ENCODE peak calls at places on chromosome 13, in eight cellular contexts. One of them, this sample, is unnamed.

GRCh38 chr13:38417727-38418126 is 68.1 kb downstream of the UFM1 start:
- DNase-seq in right cardiac atrium: no peak
- DNase-seq in left ventricle myocardium inferior: no peak
- DNase-seq in cardiac fibroblast: peak
- DNase-seq in spleen: no peak
- DNase-seq in upper lobe of right lung: no peak
- DNase-seq in adrenal gland: no peak
- DNase-seq in AG10803: peak
- DNase-seq in this sample: no peak

GRCh38 chr13:23748109-23748508 is 141.1 kb downstream of the MIPEP start:
- DNase-seq in AG10803: peak
- DNase-seq in cardiac fibroblast: peak
- DNase-seq in left ventricle myocardium inferior: no peak
- DNase-seq in right cardiac atrium: no peak
- DNase-seq in adrenal gland: no peak
- DNase-seq in spleen: no peak
- DNase-seq in upper lobe of right lung: no peak
- DNase-seq in this sample: no peak

GRCh38 chr13:21913010-21913409 is 242.1 kb downstream of the FGF9 start:
- DNase-seq in adrenal gland: no peak
- DNase-seq in cardiac fibroblast: no peak
- DNase-seq in left ventricle myocardium inferior: no peak
- DNase-seq in right cardiac atrium: no peak
- DNase-seq in spleen: no peak
- DNase-seq in AG10803: no peak
- DNase-seq in upper lobe of right lung: no peak
- DNase-seq in this sample: no peak

GRCh38 chr13:66491241-66491640 is 738.9 kb downstream of the PCDH9 start:
- DNase-seq in AG10803: no peak
- DNase-seq in left ventricle myocardium inferior: no peak
- DNase-seq in cardiac fibroblast: no peak
- DNase-seq in right cardiac atrium: no peak
- DNase-seq in upper lobe of right lung: no peak
- DNase-seq in spleen: no peak
- DNase-seq in adrenal gland: no peak
- DNase-seq in this sample: no peak

GRCh38 chr13:29969286-29969685 is 118.9 kb upstream of the UBL3 start:
- DNase-seq in adrenal gland: no peak
- DNase-seq in right cardiac atrium: no peak
- DNase-seq in spleen: no peak
- DNase-seq in cardiac fibroblast: peak
- DNase-seq in AG10803: peak
- DNase-seq in upper lobe of right lung: no peak
- DNase-seq in left ventricle myocardium inferior: no peak
- DNase-seq in this sample: no peak

GRCh38 chr13:21208755-21209154 is 32.3 kb downstream of the MRPL57 start:
- DNase-seq in AG10803: no peak
- DNase-seq in cardiac fibroblast: no peak
- DNase-seq in upper lobe of right lung: no peak
- DNase-seq in adrenal gland: peak
- DNase-seq in spleen: no peak
- DNase-seq in left ventricle myocardium inferior: no peak
- DNase-seq in right cardiac atrium: no peak
- DNase-seq in this sample: no peak

GRCh38 chr13:25249001-25249543 is 38.2 kb downstream of the MTMR6 start:
- DNase-seq in right cardiac atrium: no peak
- DNase-seq in left ventricle myocardium inferior: no peak
- DNase-seq in spleen: no peak
- DNase-seq in upper lobe of right lung: no peak
- DNase-seq in cardiac fibroblast: peak
- DNase-seq in AG10803: peak
- DNase-seq in adrenal gland: no peak
- DNase-seq in this sample: no peak

GRCh38 chr13:31898383-31899071 is 133.0 kb upstream of the FRY start:
- DNase-seq in adrenal gland: no peak
- DNase-seq in spleen: no peak
- DNase-seq in upper lobe of right lung: no peak
- DNase-seq in left ventricle myocardium inferior: no peak
- DNase-seq in cardiac fibroblast: no peak
- DNase-seq in right cardiac atrium: no peak
- DNase-seq in AG10803: no peak
- DNase-seq in this sample: no peak

GRCh38 chr13:102897371-102898138 is 51.7 kb downstream of the ERCC5 start:
- DNase-seq in cardiac fibroblast: no peak
- DNase-seq in adrenal gland: no peak
- DNase-seq in spleen: no peak
- DNase-seq in right cardiac atrium: peak
- DNase-seq in AG10803: no peak
- DNase-seq in left ventricle myocardium inferior: peak
- DNase-seq in upper lobe of right lung: no peak
- DNase-seq in this sample: no peak

GRCh38 chr13:53357582-53357981 is 329.0 kb downstream of the OLFM4 start:
- DNase-seq in right cardiac atrium: no peak
- DNase-seq in adrenal gland: no peak
- DNase-seq in AG10803: no peak
- DNase-seq in cardiac fibroblast: no peak
- DNase-seq in left ventricle myocardium inferior: no peak
- DNase-seq in upper lobe of right lung: no peak
- DNase-seq in spleen: no peak
- DNase-seq in this sample: no peak

GRCh38 chr13:73984949-73985691 is 149.1 kb downstream of the KLF12 start:
- DNase-seq in cardiac fibroblast: no peak
- DNase-seq in upper lobe of right lung: peak
- DNase-seq in right cardiac atrium: peak
- DNase-seq in AG10803: no peak
- DNase-seq in adrenal gland: no peak
- DNase-seq in spleen: no peak
- DNase-seq in left ventricle myocardium inferior: peak
- DNase-seq in this sample: no peak

GRCh38 chr13:44307844-44308243 is 65.8 kb upstream of the SERP2 start:
- DNase-seq in upper lobe of right lung: no peak
- DNase-seq in left ventricle myocardium inferior: no peak
- DNase-seq in spleen: no peak
- DNase-seq in cardiac fibroblast: no peak
- DNase-seq in right cardiac atrium: no peak
- DNase-seq in AG10803: no peak
- DNase-seq in adrenal gland: no peak
- DNase-seq in this sample: no peak

GRCh38 chr13:47908200-47908902 is 92.7 kb downstream of the SUCLA2 start:
- DNase-seq in adrenal gland: no peak
- DNase-seq in upper lobe of right lung: no peak
- DNase-seq in AG10803: no peak
- DNase-seq in cardiac fibroblast: peak
- DNase-seq in right cardiac atrium: no peak
- DNase-seq in left ventricle myocardium inferior: no peak
- DNase-seq in spleen: no peak
- DNase-seq in this sample: no peak

GRCh38 chr13:60211548-60211947 is 47.8 kb upstream of the DIAPH3 start:
- DNase-seq in spleen: no peak
- DNase-seq in AG10803: no peak
- DNase-seq in right cardiac atrium: no peak
- DNase-seq in left ventricle myocardium inferior: no peak
- DNase-seq in cardiac fibroblast: no peak
- DNase-seq in adrenal gland: no peak
- DNase-seq in upper lobe of right lung: no peak
- DNase-seq in this sample: no peak

GRCh38 chr13:109152311-109152820 is 523.0 kb downstream of the MYO16 start:
- DNase-seq in cardiac fibroblast: no peak
- DNase-seq in upper lobe of right lung: no peak
- DNase-seq in left ventricle myocardium inferior: no peak
- DNase-seq in spleen: no peak
- DNase-seq in AG10803: no peak
- DNase-seq in right cardiac atrium: no peak
- DNase-seq in adrenal gland: no peak
- DNase-seq in this sample: no peak

GRCh38 chr13:20090349-20090748 is 70.5 kb downstream of the GJA3 start:
- DNase-seq in cardiac fibroblast: no peak
- DNase-seq in upper lobe of right lung: no peak
- DNase-seq in adrenal gland: no peak
- DNase-seq in spleen: no peak
- DNase-seq in right cardiac atrium: no peak
- DNase-seq in AG10803: no peak
- DNase-seq in left ventricle myocardium inferior: no peak
- DNase-seq in this sample: no peak

GRCh38 chr13:24619302-24619701 is 60.9 kb upstream of the ATP12A start:
- DNase-seq in cardiac fibroblast: no peak
- DNase-seq in adrenal gland: no peak
- DNase-seq in AG10803: no peak
- DNase-seq in left ventricle myocardium inferior: no peak
- DNase-seq in upper lobe of right lung: no peak
- DNase-seq in right cardiac atrium: no peak
- DNase-seq in spleen: no peak
- DNase-seq in this sample: no peak

GRCh38 chr13:36712785-36713184 is 39.0 kb downstream of the SERTM1 start:
- DNase-seq in spleen: no peak
- DNase-seq in upper lobe of right lung: no peak
- DNase-seq in cardiac fibroblast: peak
- DNase-seq in left ventricle myocardium inferior: no peak
- DNase-seq in right cardiac atrium: no peak
- DNase-seq in AG10803: peak
- DNase-seq in adrenal gland: no peak
- DNase-seq in this sample: no peak

GRCh38 chr13:73411067-73411809 is 352.4 kb downstream of the KLF5 start:
- DNase-seq in AG10803: no peak
- DNase-seq in spleen: no peak
- DNase-seq in right cardiac atrium: no peak
- DNase-seq in upper lobe of right lung: no peak
- DNase-seq in left ventricle myocardium inferior: no peak
- DNase-seq in adrenal gland: no peak
- DNase-seq in cardiac fibroblast: no peak
- DNase-seq in this sample: no peak

GRCh38 chr13:21120191-21120590 is 56.2 kb downstream of the SKA3 start:
- DNase-seq in spleen: no peak
- DNase-seq in right cardiac atrium: no peak
- DNase-seq in upper lobe of right lung: no peak
- DNase-seq in AG10803: no peak
- DNase-seq in left ventricle myocardium inferior: no peak
- DNase-seq in adrenal gland: no peak
- DNase-seq in cardiac fibroblast: no peak
- DNase-seq in this sample: no peak

DNA sequence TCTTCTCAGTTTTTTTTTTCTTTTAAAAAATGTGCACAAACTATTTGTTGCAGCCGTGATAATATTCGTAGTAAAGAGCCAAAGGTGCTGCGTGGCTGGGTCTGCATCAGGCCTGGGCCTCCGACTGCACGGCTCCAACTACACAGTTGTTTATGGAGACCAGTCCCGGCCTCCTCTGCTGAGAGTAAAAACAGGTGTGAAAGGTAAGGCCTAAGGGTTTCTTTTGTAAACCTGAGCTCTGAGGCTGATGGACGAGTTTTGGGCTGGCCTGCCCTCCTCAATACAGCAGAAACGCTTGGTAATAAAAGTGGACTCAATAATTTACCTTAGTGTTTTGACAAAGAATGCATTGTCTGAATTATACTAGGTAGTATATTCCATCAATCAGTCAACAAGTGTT is 3.9 kb downstream of the MBNL2 start:
- DNase-seq in adrenal gland: no peak
- DNase-seq in right cardiac atrium: no peak
- DNase-seq in cardiac fibroblast: no peak
- DNase-seq in AG10803: no peak
- DNase-seq in upper lobe of right lung: no peak
- DNase-seq in left ventricle myocardium inferior: no peak
- DNase-seq in spleen: no peak
- DNase-seq in this sample: no peak
- H3K4me3 ChIP-seq in adrenal gland: peak
- H3K4me3 ChIP-seq in right cardiac atrium: peak
- H3K4me3 ChIP-seq in cardiac fibroblast: peak
- H3K4me3 ChIP-seq in AG10803: no peak
- H3K4me3 ChIP-seq in upper lobe of right lung: peak
- H3K4me3 ChIP-seq in left ventricle myocardium inferior: peak
- H3K4me3 ChIP-seq in spleen: no peak
- H3K4me3 ChIP-seq in this sample: no peak

DNA sequence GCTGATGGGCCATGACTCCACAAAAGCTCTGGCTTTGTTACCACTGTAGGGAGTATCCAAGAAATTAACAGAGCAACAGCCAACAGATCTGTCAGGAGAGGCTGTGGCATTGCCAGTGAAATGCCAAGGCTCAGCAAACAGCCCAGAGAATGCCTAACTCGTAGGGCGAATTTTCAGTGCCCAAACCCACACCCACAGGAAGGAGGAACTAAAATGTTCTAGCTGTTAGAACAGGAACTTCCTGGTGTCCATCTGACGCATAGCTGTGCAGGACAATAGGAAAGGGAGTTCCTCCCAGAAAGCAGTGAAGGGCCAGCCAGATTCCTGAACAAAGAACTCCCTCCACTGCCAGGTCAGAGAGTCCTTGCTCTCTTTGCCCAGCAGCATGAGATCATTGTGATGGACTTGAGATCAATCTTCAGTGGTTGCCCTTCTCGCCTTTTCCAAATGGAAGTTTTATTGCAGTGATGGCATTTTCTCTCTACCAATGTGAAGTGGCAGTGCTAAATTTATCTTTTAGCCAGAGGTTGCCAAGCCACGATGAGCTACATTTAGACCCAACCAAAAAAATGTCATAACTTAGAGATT is 224.2 kb upstream of the STARD13 start:
- DNase-seq in cardiac fibroblast: peak
- DNase-seq in adrenal gland: peak
- DNase-seq in upper lobe of right lung: no peak
- DNase-seq in spleen: peak
- DNase-seq in AG10803: peak
- DNase-seq in left ventricle myocardium inferior: peak
- DNase-seq in right cardiac atrium: peak
- DNase-seq in this sample: peak
- H3K4me3 ChIP-seq in cardiac fibroblast: no peak
- H3K4me3 ChIP-seq in adrenal gland: no peak
- H3K4me3 ChIP-seq in upper lobe of right lung: no peak
- H3K4me3 ChIP-seq in spleen: no peak
- H3K4me3 ChIP-seq in AG10803: no peak
- H3K4me3 ChIP-seq in left ventricle myocardium inferior: peak
- H3K4me3 ChIP-seq in right cardiac atrium: no peak
- H3K4me3 ChIP-seq in this sample: no peak

GRCh38 chr13:99955107-99955746 is 16.3 kb downstream of the ZIC5 start:
- DNase-seq in left ventricle myocardium inferior: no peak
- DNase-seq in AG10803: no peak
- DNase-seq in spleen: no peak
- DNase-seq in adrenal gland: no peak
- DNase-seq in right cardiac atrium: no peak
- DNase-seq in cardiac fibroblast: no peak
- DNase-seq in upper lobe of right lung: no peak
- DNase-seq in this sample: no peak
- H3K4me3 ChIP-seq in left ventricle myocardium inferior: peak
- H3K4me3 ChIP-seq in AG10803: no peak
- H3K4me3 ChIP-seq in spleen: no peak
- H3K4me3 ChIP-seq in adrenal gland: no peak
- H3K4me3 ChIP-seq in right cardiac atrium: no peak
- H3K4me3 ChIP-seq in cardiac fibroblast: no peak
- H3K4me3 ChIP-seq in upper lobe of right lung: no peak
- H3K4me3 ChIP-seq in this sample: no peak

DNA sequence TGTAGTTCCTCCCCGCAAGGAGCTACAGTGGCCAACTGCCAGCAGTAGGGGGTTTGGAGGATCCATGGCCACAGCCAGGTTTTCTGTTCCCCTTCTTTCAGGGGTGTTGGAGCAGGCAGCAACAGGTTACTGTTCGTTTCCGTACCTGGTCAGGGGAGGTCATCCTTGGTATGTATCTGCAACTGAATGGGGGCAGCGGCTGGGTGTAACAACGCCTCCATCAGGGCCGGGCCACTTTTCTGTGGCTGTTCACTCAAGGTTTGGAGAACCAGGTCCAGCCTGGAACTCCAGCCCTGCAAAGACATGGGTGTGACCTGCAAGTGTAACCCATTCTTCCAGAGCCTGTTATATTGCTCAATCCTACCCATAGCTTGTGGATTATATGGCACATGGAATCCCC is 732.3 kb upstream of the MIR17HG start:
- DNase-seq in AG10803: no peak
- DNase-seq in left ventricle myocardium inferior: no peak
- DNase-seq in upper lobe of right lung: no peak
- DNase-seq in spleen: no peak
- DNase-seq in cardiac fibroblast: no peak
- DNase-seq in right cardiac atrium: no peak
- DNase-seq in adrenal gland: no peak
- DNase-seq in this sample: no peak
- H3K4me3 ChIP-seq in AG10803: no peak
- H3K4me3 ChIP-seq in left ventricle myocardium inferior: no peak
- H3K4me3 ChIP-seq in upper lobe of right lung: no peak
- H3K4me3 ChIP-seq in spleen: no peak
- H3K4me3 ChIP-seq in cardiac fibroblast: no peak
- H3K4me3 ChIP-seq in right cardiac atrium: no peak
- H3K4me3 ChIP-seq in adrenal gland: no peak
- H3K4me3 ChIP-seq in this sample: no peak

This sample was measured in colonic mucosa.